ENCODE peak calls at places on chromosomes 3 and 15, in five cellular contexts. W is stimulated activated CD4-positive, alpha-beta T cell treated with anti-CD3 and anti-CD28 coated beads, Interleukin-2, amount 100 ng/mL, for 4 hours; I is kidney glomerular epithelial cell; J is CD8-positive, alpha-beta T cell; Z is ecto neural progenitor cell. H is an unnamed sample.

GRCh38 chr15:43948691-43949325 is 122.0 kb downstream of the WDR76 start:
- DNase-seq in Z (no peak), J (no peak), W (no peak), I (no peak), H (no peak)

GRCh38 chr3:127307918-127308317 is 20.1 kb upstream of the PRR20G start:
- DNase-seq in J (no peak), Z (no peak), I (no peak), W (no peak), H (no peak)

GRCh38 chr15:89116404-89116803 is 28.1 kb downstream of the ABHD2 start:
- DNase-seq in I (no peak), J (no peak), Z (no peak), W (no peak), H (no peak)

GRCh38 chr15:29970402-29970695 is 112.4 kb upstream of the GOLGA8J start:
- DNase-seq in I (no peak), W (no peak), Z (no peak), J (no peak), H (no peak)

GRCh38 chr3:183265713-183266417 is 12.8 kb downstream of the B3GNT5 start:
- DNase-seq in J (no peak), Z (no peak), W (peak), I (peak), H (peak)

GRCh38 chr15:38589502-38589901 is 24.9 kb upstream of the RASGRP1 start:
- DNase-seq in Z (no peak), J (no peak), I (peak), W (no peak), H (no peak)

GRCh38 chr3:68771683-68772082 is 160.7 kb downstream of the TAFA4 start:
- DNase-seq in Z (no peak), I (no peak), W (no peak), J (no peak), H (no peak)

GRCh38 chr15:82139823-82140268 is 94.0 kb upstream of the MEX3B start:
- DNase-seq in I (peak), Z (no peak), W (no peak), J (no peak), H (no peak)

GRCh38 chr3:185631108-185631507 is 45.0 kb downstream of the SENP2 start:
- DNase-seq in W (no peak), I (no peak), Z (no peak), J (no peak), H (no peak)

GRCh38 chr3:115784739-115785571 is 161.6 kb downstream of the GAP43 start:
- DNase-seq in W (no peak), I (peak), J (no peak), Z (no peak), H (no peak)

GRCh38 chr3:5133239-5133638 is 11.1 kb downstream of the ARL8B start:
- DNase-seq in Z (no peak), I (no peak), W (no peak), J (no peak), H (no peak)

GRCh38 chr15:63203451-63204090 is 14.2 kb downstream of the RAB8B start:
- DNase-seq in W (no peak), I (peak), Z (no peak), J (peak), H (peak)

GRCh38 chr3:139123377-139124095 is 78.8 kb upstream of the PRR23C start:
- DNase-seq in I (no peak), J (no peak), Z (peak), W (no peak), H (no peak)

GRCh38 chr3:94614192-94614591 is 551.3 kb downstream of the NSUN3 start:
- DNase-seq in J (no peak), Z (no peak), W (no peak), I (no peak), H (no peak)

GRCh38 chr3:194201953-194202666 is 66.2 kb downstream of the HES1 start:
- DNase-seq in J (no peak), I (no peak), W (no peak), Z (no peak), H (no peak)

GRCh38 chr3:121979246-121979645 is 42.8 kb downstream of the ILDR1 start:
- DNase-seq in Z (no peak), J (no peak), W (no peak), I (no peak), H (no peak)

GRCh38 chr3:162168715-162169114 is 672.1 kb downstream of the OTOL1 start:
- DNase-seq in J (no peak), Z (no peak), I (no peak), W (no peak), H (no peak)

GRCh38 chr15:36329592-36329991 is 249.8 kb upstream of the CDIN1 start:
- DNase-seq in Z (no peak), I (no peak), J (no peak), W (no peak), H (no peak)

GRCh38 chr15:67228286-67228685 is 26.2 kb downstream of the AAGAB start:
- DNase-seq in J (no peak), W (no peak), I (no peak), Z (no peak), H (no peak)

GRCh38 chr15:97977734-97978133 is 17.2 kb downstream of the ARRDC4 start:
- DNase-seq in J (no peak), I (no peak), Z (no peak), W (no peak), H (no peak)

GRCh38 chr15:78093242-78094020 is 1.1 kb downstream of the SH2D7 start:
- DNase-seq in I (no peak), Z (no peak), W (no peak), J (no peak), H (no peak)

GRCh38 chr15:82530006-82530405 is 10.3 kb downstream of the RPS17 start:
- DNase-seq in I (no peak), Z (no peak), W (no peak), J (no peak), H (no peak)

GRCh38 chr3:179452166-179452544 is 885 bp upstream of the GNB4 start:
- DNase-seq in W (no peak), Z (no peak), I (no peak), J (no peak), H (no peak)

GRCh38 chr3:171776411-171776810 is 33.9 kb downstream of the PLD1 start:
- DNase-seq in W (no peak), Z (no peak), I (no peak), J (no peak), H (no peak)

GRCh38 chr3:42490243-42490642 is 12.2 kb upstream of the VIPR1 start:
- DNase-seq in J (no peak), W (no peak), Z (peak), I (no peak), H (no peak)

GRCh38 chr15:68820205-68820588 is 498 bp downstream of the ANP32A start:
- DNase-seq in I (peak), Z (no peak), J (peak), W (peak), H (peak)

GRCh38 chr3:151169262-151169661 is 33.8 kb downstream of the GPR171 start:
- DNase-seq in J (no peak), I (no peak), Z (no peak), W (no peak), H (no peak)

H was measured in activated T-cell treated with anti-CD3 and anti-CD28 coated beads, Interleukin-2, amount 50 U/mL, for 4 hours.